ENCODE peak calls at places on chromosomes 16 and 17, in ten cellular contexts. L is cardiac muscle cell, T is breast epithelium, F is tibial artery, Y is left lung, O is heart left ventricle, J is aorta, M is adrenal gland, Z is neuronal stem cell, I is prostate gland. E is an unnamed sample.

GRCh38 chr17:50440838-50441829 is 15.1 kb downstream of the ACSF2 start:
- DNase-seq in Z (no peak), T (no peak), I (no peak), M (no peak), F (no peak), J (no peak), Y (no peak), O (no peak), L (no peak), E (no peak)

GRCh38 chr16:31135535-31136286 is at the start of gene PRSS8:
- DNase-seq in Y (peak; percentile 88), I (peak; percentile 92), M (no peak), F (no peak), J (no peak), O (no peak), T (peak; percentile 90), L (no peak), Z (no peak), E (no peak)

GRCh38 chr17:77451271-77451893 is 310.6 kb downstream of the SEC14L1 start:
- DNase-seq in L (peak; percentile 89), Y (peak; percentile 71), J (peak; percentile 76), M (peak; percentile 69), O (peak; percentile 83), F (no peak), I (peak; percentile 66), Z (peak; percentile 92), T (peak; percentile 68), E (peak; percentile 77)

GRCh38 chr17:33651631-33652030 is 358.5 kb upstream of the ASIC2 start:
- DNase-seq in I (no peak), M (no peak), Z (no peak), Y (no peak), L (no peak), F (no peak), O (no peak), J (no peak), T (no peak), E (no peak)

GRCh38 chr16:11848842-11849241 is 2.5 kb downstream of the RSL1D1 start:
- DNase-seq in M (no peak), F (no peak), O (no peak), L (peak; percentile 25), J (no peak), Z (no peak), I (no peak), Y (no peak), T (no peak), E (no peak)

GRCh38 chr17:69179227-69179952 is 37.7 kb upstream of the ABCA6 start:
- DNase-seq in T (no peak), M (peak; percentile 57), Z (no peak), L (peak; percentile 75), I (no peak), J (peak; percentile 39), O (no peak), F (no peak), Y (no peak), E (no peak)

GRCh38 chr17:82832411-82832810 is 7.4 kb downstream of the ZNF750 start:
- DNase-seq in T (no peak), L (no peak), Y (no peak), I (no peak), J (no peak), O (no peak), F (peak; percentile 9), M (no peak), Z (no peak), E (no peak)

GRCh38 chr17:41496803-41497484 is 7.2 kb upstream of the KRT36 start:
- DNase-seq in I (peak; percentile 59), F (peak; percentile 58), L (peak; percentile 93), Z (peak; percentile 21), T (peak; percentile 76), M (peak; percentile 72), Y (peak; percentile 89), O (peak; percentile 52), J (peak; percentile 82), E (peak; percentile 76)

GRCh38 chr17:51507444-51507843 is 247.1 kb downstream of the UTP18 start:
- DNase-seq in F (no peak), M (no peak), Y (no peak), Z (no peak), I (no peak), T (no peak), O (no peak), J (no peak), L (no peak), E (no peak)

GRCh38 chr17:47927821-47928400 is 13.5 kb upstream of the PNPO start:
- DNase-seq in I (no peak), T (no peak), J (no peak), F (no peak), Z (no peak), Y (no peak), L (no peak), O (no peak), M (no peak), E (no peak)

GRCh38 chr16:12784076-12784475 is 19.6 kb downstream of the CPPED1 start:
- DNase-seq in M (no peak), F (no peak), O (no peak), I (no peak), J (no peak), L (no peak), T (no peak), Z (no peak), Y (no peak), E (no peak)

GRCh38 chr17:44066204-44066930 is at the start of gene LSM12:
- DNase-seq in L (peak; percentile 94), Y (peak; percentile 90), Z (peak; percentile 90), O (peak; percentile 92), J (peak; percentile 92), M (peak; percentile 89), I (peak; percentile 79), F (peak; percentile 84), T (peak; percentile 79), E (peak; percentile 95)

GRCh38 chr17:4541328-4542002 is 13.7 kb downstream of the MYBBP1A start:
- DNase-seq in O (no peak), T (no peak), M (no peak), L (no peak), J (no peak), F (no peak), Y (peak; percentile 32), Z (no peak), I (no peak), E (no peak)
- H3K36me3 ChIP-seq in O (peaks cover 66% of the 10 kb centered on the region), T (no peaks in the 10 kb centered on the region), M (peaks cover 63% of the 10 kb centered on the region), L (peaks cover 11% of the 10 kb centered on the region), J (peaks cover 2% of the 10 kb centered on the region), F (peaks cover 76% of the 10 kb centered on the region), Y (peaks cover 92% of the 10 kb centered on the region), Z (peaks cover 73% of the 10 kb centered on the region), I (no peaks in the 10 kb centered on the region), E (no peaks in the 10 kb centered on the region)

DNA sequence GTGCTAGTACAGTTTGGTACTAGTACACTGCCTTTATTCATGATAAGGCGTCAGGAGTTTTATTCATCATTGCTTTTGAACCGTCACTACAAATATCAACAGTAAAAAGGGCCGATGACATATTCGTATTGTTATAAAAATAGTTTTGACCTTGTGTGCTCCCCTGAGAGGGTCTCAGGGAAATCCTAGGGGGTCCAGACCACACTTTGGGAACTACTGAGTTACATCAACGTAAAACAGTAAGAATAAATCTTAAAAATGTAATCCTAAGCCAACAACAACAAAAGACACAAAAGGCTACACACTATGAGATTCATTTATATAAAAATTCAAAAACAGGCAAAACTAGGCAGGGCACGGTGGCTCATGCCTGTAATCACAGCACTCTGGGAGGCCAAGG is 11.2 kb downstream of the MYH10 start:
- DNase-seq in J (no peak), T (no peak), I (no peak), O (no peak), Z (no peak), L (no peak), F (no peak), Y (no peak), M (no peak), E (no peak)
- H3K36me3 ChIP-seq in J (no peaks in the 10 kb centered on the region), T (no peaks in the 10 kb centered on the region), I (no peaks in the 10 kb centered on the region), O (peaks cover 16% of the 10 kb centered on the region), Z (peaks cover 100% of the 10 kb centered on the region), L (peaks cover 10% of the 10 kb centered on the region), F (no peaks in the 10 kb centered on the region), Y (no peaks in the 10 kb centered on the region), M (no peaks in the 10 kb centered on the region), E (no peaks in the 10 kb centered on the region)

GRCh38 chr16:71448274-71448866 is 6.5 kb upstream of the TLE7 start:
- DNase-seq in M (no peak), I (no peak), F (no peak), O (no peak), L (no peak), T (no peak), Z (no peak), Y (no peak), J (no peak), E (no peak)

GRCh38 chr16:71453051-71453450 is 9.0 kb downstream of the ZNF23 start:
- DNase-seq in J (no peak), M (no peak), T (no peak), F (no peak), Z (no peak), I (no peak), L (no peak), O (no peak), Y (no peak), E (no peak)

GRCh38 chr16:71443714-71444113 is 1.9 kb upstream of the TLE7 start:
- DNase-seq in O (no peak), J (no peak), I (no peak), M (no peak), T (no peak), Z (no peak), L (no peak), Y (no peak), F (no peak), E (no peak)

GRCh38 chr16:71449020-71449419 is 7.2 kb upstream of the TLE7 start:
- DNase-seq in L (no peak), I (no peak), J (no peak), Z (no peak), Y (no peak), O (no peak), M (no peak), F (no peak), T (no peak), E (no peak)
- H3K36me3 ChIP-seq in L (peaks cover 28% of the 10 kb centered on the region), I (peaks cover 4% of the 10 kb centered on the region), J (peaks cover 41% of the 10 kb centered on the region), Z (peaks cover 70% of the 10 kb centered on the region), Y (peaks cover 63% of the 10 kb centered on the region), O (peaks cover 76% of the 10 kb centered on the region), M (peaks cover 30% of the 10 kb centered on the region), F (peaks cover 71% of the 10 kb centered on the region), T (peaks cover 53% of the 10 kb centered on the region), E (peaks cover 6% of the 10 kb centered on the region)

GRCh38 chr17:63688396-63689020 is 11.4 kb downstream of the LIMD2 start:
- DNase-seq in Z (no peak), Y (no peak), M (no peak), T (no peak), I (no peak), F (no peak), O (no peak), J (no peak), L (no peak), E (no peak)

GRCh38 chr17:63686138-63686685 is 13.7 kb downstream of the LIMD2 start:
- DNase-seq in J (no peak), M (no peak), L (no peak), O (no peak), T (no peak), Y (no peak), Z (no peak), F (no peak), I (no peak), E (no peak)

GRCh38 chr17:63685578-63685977 is 14.3 kb downstream of the LIMD2 start:
- DNase-seq in Z (no peak), Y (no peak), F (no peak), I (no peak), L (no peak), T (no peak), O (no peak), J (no peak), M (no peak), E (no peak)

GRCh38 chr17:63692195-63692816 is 7.6 kb downstream of the LIMD2 start:
- DNase-seq in L (no peak), M (no peak), O (no peak), F (no peak), Z (no peak), J (no peak), I (no peak), T (no peak), Y (no peak), E (no peak)

GRCh38 chr17:63689479-63689878 is 10.4 kb downstream of the LIMD2 start:
- DNase-seq in M (no peak), T (no peak), Z (no peak), J (no peak), Y (no peak), O (no peak), L (no peak), I (no peak), F (no peak), E (no peak)
- H3K36me3 ChIP-seq in M (peaks cover 69% of the 10 kb centered on the region), T (peaks cover 14% of the 10 kb centered on the region), Z (peaks cover 91% of the 10 kb centered on the region), J (no peaks in the 10 kb centered on the region), Y (peaks cover 97% of the 10 kb centered on the region), O (peaks cover 90% of the 10 kb centered on the region), L (peaks cover 10% of the 10 kb centered on the region), I (peaks cover 34% of the 10 kb centered on the region), F (peaks cover 83% of the 10 kb centered on the region), E (no peaks in the 10 kb centered on the region)